ENCODE peak calls at places on chromosomes 6 and 20, in five cellular contexts. U is fibroblast of gingiva, D is ascending aorta, I is NCI-H1092 treated with DMSO at 0.1 percent for 48 hours, W is pulmonary artery endothelial cell. H is an unnamed sample.

GRCh38 chr6:65638047-65638831 is 68.8 kb downstream of the EYS start:
- DNase-seq in U (no peak), D (no peak), I (peak), W (no peak), H (no peak)

GRCh38 chr6:4059115-4059777 is 19.7 kb downstream of the FAM217A start:
- DNase-seq in U (peak), D (no peak), I (no peak), W (peak), H (peak)

GRCh38 chr20:13819885-13820645 is 35.2 kb downstream of the NDUFAF5 start:
- DNase-seq in U (peak), D (no peak), I (peak), W (no peak), H (no peak)

GRCh38 chr6:41698350-41698781 is 37.0 kb downstream of the TFEB start:
- DNase-seq in U (peak), D (no peak), I (no peak), W (peak), H (peak)

GRCh38 chr6:128538763-128539162 is 18.4 kb upstream of the PTPRK start:
- DNase-seq in U (peak), D (no peak), I (no peak), W (no peak), H (no peak)

GRCh38 chr6:5457036-5457435 is 195.7 kb downstream of the FARS2 start:
- DNase-seq in U (peak), D (no peak), I (peak), W (no peak), H (no peak)

GRCh38 chr20:1702288-1702687 is 44.7 kb upstream of the SIRPG start:
- DNase-seq in U (no peak), D (no peak), I (no peak), W (no peak), H (no peak)

GRCh38 chr6:11663519-11663918 is 115.1 kb downstream of the ADTRP start:
- DNase-seq in U (no peak), D (no peak), I (no peak), W (no peak), H (no peak)

GRCh38 chr20:37375227-37375626 is 29.3 kb downstream of the SRC start:
- DNase-seq in U (no peak), D (no peak), I (no peak), W (no peak), H (no peak)

GRCh38 chr20:33433465-33433864 is 10.1 kb downstream of the SNTA1 start:
- DNase-seq in U (peak), D (peak), I (no peak), W (no peak), H (no peak)

GRCh38 chr6:87755697-87756671 is 54.0 kb upstream of the AKIRIN2 start:
- DNase-seq in U (no peak), D (no peak), I (no peak), W (no peak), H (no peak)

GRCh38 chr20:63681609-63682142 is 14.8 kb upstream of the TNFRSF6B start:
- DNase-seq in U (no peak), D (no peak), I (no peak), W (no peak), H (no peak)

GRCh38 chr20:47781631-47782030 is 3.6 kb downstream of the SULF2 start:
- DNase-seq in U (no peak), D (no peak), I (peak), W (no peak), H (no peak)

GRCh38 chr6:169292340-169293124 is 38.9 kb upstream of the THBS2 start:
- DNase-seq in U (peak), D (no peak), I (no peak), W (no peak), H (peak)

GRCh38 chr20:33843854-33844253 is 32.7 kb downstream of the CHMP4B start:
- DNase-seq in U (no peak), D (no peak), I (no peak), W (no peak), H (no peak)

GRCh38 chr20:38635721-38636285 is 34.2 kb downstream of the ARHGAP40 start:
- DNase-seq in U (no peak), D (no peak), I (no peak), W (no peak), H (no peak)

GRCh38 chr20:44069203-44069931 is 117.6 kb downstream of the JPH2 start:
- DNase-seq in U (no peak), D (no peak), I (no peak), W (no peak), H (no peak)

GRCh38 chr20:19121463-19121862 is 91.0 kb upstream of the SLC24A3 start:
- DNase-seq in U (no peak), D (no peak), I (no peak), W (no peak), H (no peak)

GRCh38 chr6:138468320-138469015 is 30.8 kb downstream of the NHSL1 start:
- DNase-seq in U (peak), D (no peak), I (no peak), W (no peak), H (no peak)

GRCh38 chr6:137471951-137472350 is 22.2 kb downstream of the OLIG3 start:
- DNase-seq in U (no peak), D (no peak), I (no peak), W (no peak), H (no peak)

GRCh38 chr6:42696526-42697267 is 25.7 kb downstream of the PRPH2 start:
- DNase-seq in U (peak), D (no peak), I (no peak), W (no peak), H (no peak)

H was measured in smooth muscle cell of the brain vasculature.